ENCODE peak calls at places on chromosomes 13 and 19, in five cellular contexts. E is neural progenitor cell, F is PC-3, Q is HCT116, T is MM.1S. L is an unnamed sample.

GRCh38 chr19:8393871-8394250 is 3.7 kb downstream of the RAB11B start:
- DNase-seq in E (no peak), T (no peak), F (no peak), Q (no peak), L (no peak)

GRCh38 chr19:49672131-49672919 is 4.7 kb upstream of the PRMT1 start:
- DNase-seq in Q (peak), T (peak), F (peak), E (peak), L (peak)

GRCh38 chr13:60143775-60144174 is 20.0 kb downstream of the DIAPH3 start:
- DNase-seq in Q (no peak), E (no peak), F (peak), T (no peak), L (no peak)

GRCh38 chr19:28731577-28731976 is 481.4 kb downstream of the UQCRFS1 start:
- DNase-seq in E (no peak), T (no peak), Q (no peak), F (no peak), L (no peak)

GRCh38 chr13:38849316-38849715 is 141.3 kb downstream of the STOML3 start:
- DNase-seq in E (no peak), T (no peak), F (peak), Q (no peak), L (peak)

GRCh38 chr19:18490719-18491118 is 31.2 kb downstream of the ELL start:
- DNase-seq in T (no peak), E (no peak), Q (no peak), F (no peak), L (no peak)

GRCh38 chr19:30017172-30017571 is 75.1 kb downstream of the URI1 start:
- DNase-seq in E (no peak), F (no peak), Q (no peak), T (no peak), L (no peak)

GRCh38 chr19:1911098-1911497 is 5.9 kb downstream of the ADAT3 start:
- DNase-seq in Q (no peak), F (no peak), T (no peak), E (no peak), L (no peak)

GRCh38 chr13:33207616-33207964 is 78.0 kb downstream of the STARD13 start:
- DNase-seq in T (no peak), E (no peak), Q (no peak), F (no peak), L (peak)

GRCh38 chr19:1942078-1942933 is 1.3 kb downstream of the CSNK1G2 start:
- DNase-seq in Q (no peak), E (peak), F (peak), T (peak), L (peak)

GRCh38 chr19:10565028-10565566 is 713 bp downstream of the KRI1 start:
- DNase-seq in Q (no peak), F (peak), E (peak), T (peak), L (peak)

GRCh38 chr19:53328967-53329366 is 4.6 kb upstream of the ZNF845 start:
- DNase-seq in F (no peak), T (no peak), E (no peak), Q (no peak), L (peak)

GRCh38 chr13:113862766-113863510 is 938 bp downstream of the GAS6 start:
- DNase-seq in E (peak), T (peak), F (no peak), Q (no peak), L (peak)

GRCh38 chr19:39802958-39803357 is 24.3 kb downstream of the LEUTX start:
- DNase-seq in E (peak), T (no peak), Q (no peak), F (no peak), L (no peak)

GRCh38 chr13:102536196-102536595 is 60.6 kb upstream of the TPP2 start:
- DNase-seq in F (no peak), E (no peak), Q (no peak), T (no peak), L (no peak)

GRCh38 chr19:9494096-9494495 is 4.3 kb downstream of the ZNF560 start:
- DNase-seq in Q (no peak), T (no peak), E (no peak), F (no peak), L (no peak)

GRCh38 chr13:24276310-24276709 is 33.1 kb upstream of the C1QTNF9 start:
- DNase-seq in T (no peak), F (no peak), Q (no peak), E (no peak), L (no peak)

GRCh38 chr19:34837262-34837661 is 64.2 kb upstream of the ZNF599 start:
- DNase-seq in Q (no peak), F (no peak), E (no peak), T (no peak), L (no peak)

GRCh38 chr19:55352040-55352439 is 2.5 kb downstream of the COX6B2 start:
- DNase-seq in T (no peak), Q (peak), F (peak), E (no peak), L (no peak)

GRCh38 chr13:85833938-85834337 is 34.7 kb upstream of the SLITRK6 start:
- DNase-seq in E (no peak), T (no peak), F (no peak), Q (no peak), L (no peak)

GRCh38 chr19:57802269-57802668 is 12.4 kb downstream of the ZNF552 start:
- DNase-seq in E (no peak), T (no peak), F (no peak), Q (no peak), L (no peak)

GRCh38 chr19:23273022-23273593 is 22.9 kb upstream of the ZNF724 start:
- DNase-seq in T (peak), E (peak), Q (no peak), F (no peak), L (no peak)

GRCh38 chr19:2523630-2524311 is 47.8 kb downstream of the GADD45B start:
- DNase-seq in E (peak), F (no peak), T (no peak), Q (no peak), L (peak)

GRCh38 chr13:29922896-29923295 is 72.5 kb upstream of the UBL3 start:
- DNase-seq in Q (no peak), F (peak), T (no peak), E (no peak), L (peak)

GRCh38 chr13:114004416-114005205 is 30.7 kb upstream of the C13orf46 start:
- DNase-seq in F (no peak), Q (no peak), E (no peak), T (no peak), L (no peak)

GRCh38 chr19:55641376-55642152 is 762 bp downstream of the ZNF580 start:
- DNase-seq in T (no peak), E (peak), Q (no peak), F (no peak), L (peak)

GRCh38 chr19:40747536-40747935 is 2.7 kb downstream of the ACTMAP start:
- DNase-seq in F (no peak), T (no peak), E (no peak), Q (no peak), L (no peak)

DNA sequence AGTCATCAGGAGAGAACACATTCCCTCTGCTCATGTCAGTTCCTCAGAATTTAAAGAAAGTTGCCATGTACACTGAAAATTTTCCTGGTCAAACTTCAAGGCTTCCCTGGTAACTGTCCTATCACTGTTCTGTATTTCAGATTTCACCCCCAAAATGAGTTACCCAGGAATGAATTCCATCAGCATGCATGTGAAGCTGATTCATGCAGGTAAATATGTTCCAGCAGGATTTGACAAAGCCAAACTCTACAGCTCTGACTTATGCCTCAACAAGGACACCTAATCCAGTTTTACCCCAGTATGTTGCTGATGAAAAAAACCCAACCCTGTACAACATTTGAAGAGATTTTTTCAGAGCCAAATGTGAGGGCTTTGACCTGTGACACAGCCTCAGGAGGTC is 21.5 kb downstream of the LIG4 start:
- DNase-seq in Q (no peak), E (no peak), F (peak), T (no peak), L (no peak)
- TF ChIP-seq EZH2 in Q (no peak), E (no peak), F (no peak), T (no peak), L (no peak)

DNA sequence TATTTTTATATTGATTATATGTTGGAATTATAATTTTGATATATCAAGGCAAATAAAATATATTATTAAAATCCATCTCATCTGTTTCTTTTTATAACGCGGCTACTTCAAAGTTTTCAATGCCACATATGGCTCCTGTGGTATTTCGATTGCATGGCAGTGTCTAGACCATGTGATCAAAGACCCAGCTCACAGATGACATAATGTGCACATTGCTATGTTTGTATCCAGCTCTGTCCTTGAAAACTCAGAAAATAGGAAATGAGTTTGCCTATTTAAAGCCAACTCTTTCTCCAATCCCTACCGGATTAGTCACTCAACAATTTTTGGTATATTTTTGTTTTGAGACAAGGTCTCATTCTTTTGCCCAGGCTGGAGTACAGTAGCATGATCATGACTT is 26.2 kb downstream of the TMTC4 start:
- DNase-seq in E (no peak), Q (no peak), T (no peak), F (no peak), L (no peak)
- TF ChIP-seq EZH2phosphoT487 in E (no peak), Q (no peak), T (no peak), F (no peak), L (no peak)

GRCh38 chr19:6587093-6587820 is 3.7 kb downstream of the CD70 start:
- DNase-seq in T (no peak), Q (no peak), E (peak), F (no peak), L (peak)

GRCh38 chr19:6589711-6590457 is 1.1 kb downstream of the CD70 start:
- DNase-seq in Q (no peak), T (no peak), E (no peak), F (no peak), L (peak)

GRCh38 chr19:6590458-6591319 is at the start of gene CD70:
- DNase-seq in F (no peak), Q (no peak), T (peak), E (peak), L (peak)

GRCh38 chr19:6587998-6588507 is 2.9 kb downstream of the CD70 start:
- DNase-seq in F (no peak), T (no peak), E (peak), Q (no peak), L (no peak)

GRCh38 chr19:6588508-6589345 is 2.2 kb downstream of the CD70 start:
- DNase-seq in F (no peak), Q (no peak), T (no peak), E (peak), L (peak)
- H3K9ac ChIP-seq in F (no peak), Q (no peak), T (no peak), E (no peak), L (no peak)

GRCh38 chr19:50780753-50781480 is 9.3 kb upstream of the ACP4 start:
- DNase-seq in E (no peak), F (no peak), T (no peak), Q (no peak), L (no peak)
- TF ChIP-seq EZH2 in E (no peak), F (no peak), T (no peak), Q (no peak), L (no peak)

GRCh38 chr19:13843104-13843921 is 33.6 kb upstream of the NANOS3 start:
- DNase-seq in F (peak), Q (no peak), T (no peak), E (peak), L (peak)
- TF ChIP-seq EZH2phosphoT487 in F (no peak), Q (no peak), T (no peak), E (no peak), L (no peak)